ENCODE peak calls at places on chromosome 11, in four cellular contexts. V is K562, B is GM12878, K is H1. L is an unnamed sample.

GRCh38 chr11:20015529-20016427 is 144.5 kb downstream of the DBX1 start:
- DNase-seq in B (no peak), V (no peak), K (no peak), L (no peak)

GRCh38 chr11:68960299-68961071 is 20.3 kb downstream of the MRGPRD start:
- DNase-seq in V (no peak), K (no peak), B (no peak), L (no peak)

GRCh38 chr11:66045177-66045639 is 3.8 kb downstream of the GAL3ST3 start:
- DNase-seq in K (peak), B (no peak), V (peak), L (peak)

GRCh38 chr11:20669833-20670684 is 673 bp downstream of the NELL1 start:
- DNase-seq in K (peak), B (no peak), V (no peak), L (no peak)

GRCh38 chr11:44445500-44446340 is 119.7 kb upstream of the CD82 start:
- DNase-seq in B (no peak), K (no peak), V (no peak), L (no peak)

GRCh38 chr11:69304686-69305085 is 10.7 kb downstream of the MYEOV start:
- DNase-seq in K (no peak), V (no peak), B (no peak), L (no peak)

GRCh38 chr11:111733655-111734088 is 32.5 kb downstream of the PPP2R1B start:
- DNase-seq in K (no peak), V (no peak), B (no peak), L (no peak)

GRCh38 chr11:111476961-111477360 is 35.2 kb downstream of the BTG4 start:
- DNase-seq in K (no peak), B (no peak), V (no peak), L (no peak)

GRCh38 chr11:63871962-63872832 is 33.3 kb downstream of the MARK2 start:
- DNase-seq in B (peak), V (peak), K (no peak), L (peak)

GRCh38 chr11:2442554-2442953 is 1.8 kb downstream of the TRPM5 start:
- DNase-seq in V (no peak), K (no peak), B (no peak), L (no peak)

GRCh38 chr11:65468874-65469333 is 29.9 kb upstream of the MALAT1 start:
- DNase-seq in K (peak), B (no peak), V (peak), L (peak)

GRCh38 chr11:120952503-120953229 is 71.2 kb upstream of the TBCEL start:
- DNase-seq in V (peak), B (peak), K (peak), L (peak)

GRCh38 chr11:31872074-31872440 is 60.9 kb upstream of the PAX6 start:
- DNase-seq in B (no peak), K (no peak), V (no peak), L (no peak)

GRCh38 chr11:112863304-112863703 is 97.9 kb upstream of the NCAM1 start:
- DNase-seq in K (no peak), B (no peak), V (no peak), L (no peak)

GRCh38 chr11:25309818-25310217 is 813.0 kb downstream of the LUZP2 start:
- DNase-seq in V (no peak), B (no peak), K (no peak), L (no peak)

GRCh38 chr11:132402056-132402684 is 1031.8 kb downstream of the NTM start:
- DNase-seq in B (peak), V (no peak), K (peak), L (peak)

GRCh38 chr11:26470992-26471391 is 101.1 kb downstream of the MUC15 start:
- DNase-seq in B (no peak), K (no peak), V (no peak), L (no peak)

GRCh38 chr11:2553886-2554285 is 109.1 kb downstream of the KCNQ1 start:
- DNase-seq in V (no peak), K (no peak), B (no peak), L (no peak)

GRCh38 chr11:129828301-129828836 is 12.7 kb downstream of the TMEM45B start:
- DNase-seq in V (no peak), K (no peak), B (no peak), L (no peak)

GRCh38 chr11:103091441-103091809 is 535 bp downstream of the DCUN1D5 start:
- DNase-seq in V (no peak), B (no peak), K (peak), L (peak)

GRCh38 chr11:48020092-48020755 is 39.9 kb downstream of the PTPRJ start:
- DNase-seq in B (peak), K (no peak), V (no peak), L (no peak)

GRCh38 chr11:64053699-64054098 is 18.0 kb downstream of the FLRT1 start:
- DNase-seq in K (peak), V (no peak), B (no peak), L (no peak)

GRCh38 chr11:31809857-31810778 is 1.0 kb downstream of the PAX6 start:
- DNase-seq in V (peak), K (peak), B (no peak), L (no peak)

GRCh38 chr11:129702410-129703390 is 112.9 kb upstream of the TMEM45B start:
- DNase-seq in B (no peak), V (no peak), K (no peak), L (no peak)

GRCh38 chr11:34346551-34346950 is 11.3 kb downstream of the ABTB2 start:
- DNase-seq in B (no peak), V (no peak), K (no peak), L (no peak)

GRCh38 chr11:62337682-62338181 is 484 bp downstream of the ASRGL1 start:
- DNase-seq in B (no peak), K (no peak), V (peak), L (no peak)

GRCh38 chr11:60786811-60787567 is 1.9 kb downstream of the MS4A10 start:
- DNase-seq in V (no peak), B (no peak), K (no peak), L (no peak)

GRCh38 chr11:65852508-65853248 is 5.3 kb downstream of the CFL1 start:
- DNase-seq in B (no peak), V (no peak), K (no peak), L (no peak)

GRCh38 chr11:120128392-120129172 is 9.3 kb downstream of the TRIM29 start:
- DNase-seq in B (no peak), K (no peak), V (no peak), L (no peak)

GRCh38 chr11:84993386-84993785 is 633.8 kb downstream of the DLG2 start:
- DNase-seq in K (peak), V (no peak), B (no peak), L (no peak)

GRCh38 chr11:47425611-47426010 is 628 bp downstream of the PSMC3 start:
- DNase-seq in K (no peak), B (no peak), V (no peak), L (no peak)

GRCh38 chr11:80146231-80146630 is 705.4 kb upstream of the TENM4 start:
- DNase-seq in K (no peak), B (no peak), V (no peak), L (no peak)

GRCh38 chr11:121104223-121104831 is 3.3 kb downstream of the TECTA start:
- DNase-seq in V (peak), B (no peak), K (peak), L (no peak)

GRCh38 chr11:70315726-70316125 is 45.2 kb downstream of the PPFIA1 start:
- DNase-seq in B (no peak), K (no peak), V (no peak), L (no peak)

GRCh38 chr11:35237345-35237744 is 98.4 kb downstream of the CD44 start:
- DNase-seq in B (no peak), V (no peak), K (no peak), L (no peak)

GRCh38 chr11:76839326-76839725 is 21.4 kb upstream of the ACER3 start:
- DNase-seq in V (no peak), B (no peak), K (no peak), L (no peak)

DNA sequence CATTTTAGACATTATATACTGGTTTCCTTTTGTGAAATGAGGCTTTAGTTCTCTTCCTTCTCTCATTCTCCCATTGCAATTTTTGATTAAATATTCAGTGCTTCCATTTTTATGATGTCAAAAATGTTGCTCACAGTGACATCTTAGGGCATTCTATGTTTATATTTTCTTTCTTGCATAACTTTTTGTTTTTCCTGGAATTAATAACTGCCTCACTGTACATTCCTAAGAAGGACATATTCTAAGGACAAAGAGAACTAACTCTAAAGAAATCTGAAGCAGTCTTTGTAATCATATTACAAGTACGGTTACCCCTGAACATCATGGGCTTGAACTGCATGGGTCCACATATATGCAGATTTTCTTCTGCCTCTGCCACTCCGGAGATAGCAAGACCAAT is 25.8 kb upstream of the P2RY6 start:
- DNase-seq in K (no peak), B (no peak), V (no peak), L (no peak)
- TF ChIP-seq TAF1 in K (no peak), B (no peak), V (no peak), L (no peak)

GRCh38 chr11:17838102-17838501 is 103.5 kb downstream of the KCNC1 start:
- DNase-seq in V (no peak), B (no peak), K (no peak), L (no peak)

GRCh38 chr11:17839450-17839849 is 104.9 kb downstream of the KCNC1 start:
- DNase-seq in K (no peak), B (no peak), V (no peak), L (no peak)

GRCh38 chr11:17845431-17845881 is 110.9 kb downstream of the KCNC1 start:
- DNase-seq in V (no peak), K (no peak), B (no peak), L (no peak)

GRCh38 chr11:17839973-17840611 is 105.5 kb downstream of the KCNC1 start:
- DNase-seq in V (no peak), B (no peak), K (no peak), L (no peak)
- TF ChIP-seq POLR2A in V (no peak), B (no peak), K (no peak), L (no peak)

DNA sequence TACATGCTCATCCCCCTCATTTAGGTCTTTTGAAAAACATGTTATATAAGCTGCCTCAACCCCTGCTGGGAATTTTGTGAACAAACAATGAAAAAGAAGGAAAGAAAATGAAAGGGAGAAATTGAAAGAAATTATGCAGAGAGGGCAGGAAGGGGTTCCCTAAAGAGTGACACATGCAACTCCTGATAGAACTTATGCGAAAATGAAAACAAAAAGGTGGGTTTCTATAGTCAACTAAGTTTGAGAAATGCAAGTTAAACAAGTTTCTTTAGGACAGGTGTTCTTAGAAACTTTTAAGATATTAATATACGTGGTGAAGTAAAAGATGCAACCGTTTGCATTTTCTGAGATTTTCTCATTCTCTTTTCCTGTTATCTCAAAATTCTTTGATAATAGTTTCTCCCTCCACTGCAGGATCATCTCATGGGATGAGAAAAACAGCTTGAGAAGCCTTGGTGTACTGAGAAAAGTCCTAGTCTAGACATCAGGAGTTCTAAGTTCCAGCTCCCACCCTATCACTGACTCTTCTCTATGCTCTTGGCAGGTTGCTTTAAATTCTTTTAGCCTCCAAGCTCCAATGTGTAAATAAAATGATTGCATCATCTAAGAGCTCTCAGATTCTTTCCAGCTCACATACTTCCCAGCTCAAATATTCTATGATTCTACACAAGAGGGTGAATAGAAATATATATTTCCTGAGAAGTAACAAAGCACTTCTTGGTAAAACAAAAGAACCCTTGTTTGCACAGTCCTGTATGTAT is 109.2 kb downstream of the FAM76B start:
- DNase-seq in B (no peak), V (no peak), K (no peak), L (no peak)
- TF ChIP-seq POLR2AphosphoS5 in B (no peak), V (no peak), K (no peak), L (no peak)

GRCh38 chr11:4441500-4441899 is 7.6 kb upstream of the OR52K2 start:
- DNase-seq in B (no peak), K (no peak), V (no peak), L (no peak)
- TF ChIP-seq TAF1 in B (no peak), K (no peak), V (no peak), L (no peak)

DNA sequence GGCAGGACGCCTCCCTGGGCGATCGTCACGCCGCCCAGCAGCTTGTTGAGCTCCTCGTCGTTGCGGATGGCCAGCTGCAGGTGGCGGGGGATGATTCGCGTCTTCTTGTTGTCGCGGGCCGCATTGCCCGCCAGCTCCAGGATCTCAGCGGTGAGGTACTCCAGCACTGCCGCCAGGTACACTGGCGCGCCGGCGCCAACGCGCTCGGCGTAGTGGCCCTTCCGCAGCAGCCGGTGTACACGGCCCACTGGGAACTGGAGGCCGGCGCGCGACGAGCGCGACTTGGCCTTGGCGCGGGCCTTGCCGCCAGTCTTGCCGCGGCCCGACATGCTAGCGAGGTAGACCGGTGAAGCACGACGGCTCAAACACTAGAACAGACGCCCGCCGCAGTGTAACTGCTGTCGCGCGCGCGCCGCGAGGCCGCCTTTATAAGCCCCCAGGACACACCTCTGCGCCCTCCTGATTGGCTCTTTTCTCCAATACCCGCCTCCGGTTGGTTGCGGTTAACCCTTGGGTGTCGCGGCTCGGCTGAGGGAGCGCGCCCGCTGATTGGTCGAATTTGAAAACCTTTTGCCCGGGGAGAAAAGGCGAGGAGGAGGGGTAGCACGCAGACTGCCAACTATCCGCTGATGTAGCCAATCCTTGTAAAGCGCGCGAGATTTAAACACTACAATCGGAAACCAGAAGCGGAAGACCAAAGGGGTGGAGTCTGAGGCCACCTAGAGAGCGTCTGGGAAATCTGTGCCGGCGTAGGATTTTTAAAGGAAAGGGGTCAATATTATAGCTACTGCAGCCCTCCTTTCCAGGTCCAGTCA is 6.4 kb downstream of the DPAGT1 start:
- DNase-seq in K (peak), B (peak), V (peak), L (peak)
- TF ChIP-seq POLR2A in K (peak), B (peak), V (peak), L (peak)

GRCh38 chr11:8122173-8122572 is 41.2 kb downstream of the TUB start:
- DNase-seq in B (no peak), K (no peak), V (no peak), L (no peak)
- TF ChIP-seq POLR2AphosphoS5 in B (no peak), K (no peak), V (no peak), L (no peak)

GRCh38 chr11:12318791-12319733 is 58.3 kb upstream of the PARVA start:
- DNase-seq in V (no peak), K (no peak), B (no peak), L (no peak)
- TF ChIP-seq TAF1 in V (no peak), K (no peak), B (no peak), L (no peak)

GRCh38 chr11:16605440-16605970 is 132.9 kb upstream of the C11orf58 start:
- DNase-seq in B (no peak), K (no peak), V (peak), L (no peak)

GRCh38 chr11:16605971-16606783 is 132.3 kb upstream of the C11orf58 start:
- DNase-seq in V (peak), K (peak), B (peak), L (peak)

GRCh38 chr11:16603245-16603644 is 135.2 kb upstream of the C11orf58 start:
- DNase-seq in B (no peak), V (peak), K (no peak), L (no peak)

GRCh38 chr11:16603890-16604783 is 134.3 kb upstream of the C11orf58 start:
- DNase-seq in K (peak), V (peak), B (no peak), L (no peak)

GRCh38 chr11:16604784-16605439 is 133.5 kb upstream of the C11orf58 start:
- DNase-seq in K (peak), B (no peak), V (peak), L (no peak)
- TF ChIP-seq POLR2A in K (no peak), B (no peak), V (no peak), L (no peak)

DNA sequence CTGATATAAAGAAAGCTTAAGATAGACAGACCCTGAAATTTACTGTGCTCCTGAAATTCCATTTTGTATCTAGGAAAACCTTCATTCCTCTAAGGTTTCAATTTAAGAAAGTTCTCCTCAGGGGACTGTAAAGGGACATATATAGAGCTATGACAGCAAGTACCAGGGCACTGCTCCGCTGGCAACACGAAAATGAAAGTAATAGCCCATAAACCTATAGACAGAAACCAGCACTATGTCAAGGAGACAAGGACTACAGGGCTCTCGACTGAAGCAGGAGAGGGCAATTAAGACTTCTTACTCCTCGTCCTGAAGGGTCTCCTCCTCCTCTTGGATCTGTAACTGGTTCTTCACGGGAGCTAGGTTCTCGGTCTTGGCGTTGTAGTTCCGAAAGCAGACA is 6.9 kb downstream of the FEZ1 start:
- DNase-seq in K (no peak), B (no peak), V (no peak), L (no peak)
- TF ChIP-seq POLR2AphosphoS5 in K (no peak), B (no peak), V (no peak), L (no peak)